ENCODE peak calls at places on chromosomes 4 and X, in seven cellular contexts. R, F, P, D, N, H and J are unnamed samples. For H3K36me3 and H3K4me1, the result is how much of the 10 kb centered on the place peaks cover.

GRCh38 chrX:43655961-43656494 is at the start of gene MAOA:
- DNase-seq in R (peak), F (peak), N (peak), H (peak), D (peak), P (peak), J (peak)

GRCh38 chr4:3399277-3400194 is 42.2 kb upstream of the HGFAC start:
- DNase-seq in D (no peak), N (no peak), H (no peak), P (no peak), R (no peak), F (peak), J (no peak)

GRCh38 chr4:27594917-27595316 is 734.3 kb downstream of the STIM2 start:
- DNase-seq in N (no peak), P (no peak), R (no peak), H (no peak), D (no peak), F (no peak), J (no peak)

GRCh38 chr4:123481034-123481433 is 84.4 kb downstream of the SPRY1 start:
- DNase-seq in N (no peak), D (no peak), P (no peak), R (peak), F (no peak), H (no peak), J (no peak)

GRCh38 chr4:174005422-174005821 is 278.0 kb downstream of the FBXO8 start:
- DNase-seq in H (no peak), R (peak), N (no peak), D (no peak), F (no peak), P (no peak), J (no peak)

GRCh38 chr4:100428051-100428450 is 89.8 kb downstream of the EMCN start:
- DNase-seq in R (peak), N (no peak), F (no peak), D (no peak), H (no peak), P (no peak), J (no peak)

GRCh38 chrX:2261838-2262678 is 238.7 kb downstream of the DHRSX start:
- DNase-seq in N (no peak), P (no peak), F (peak), R (no peak), H (no peak), D (no peak), J (no peak)

GRCh38 chr4:114399085-114399484 is 199.5 kb upstream of the UGT8 start:
- DNase-seq in N (no peak), D (no peak), P (no peak), R (no peak), H (no peak), F (no peak), J (no peak)

GRCh38 chrX:18545771-18546170 is 120.4 kb downstream of the CDKL5 start:
- DNase-seq in N (no peak), D (no peak), P (no peak), H (no peak), F (no peak), R (no peak), J (no peak)

GRCh38 chr4:147198411-147199051 is 252.9 kb upstream of the TTC29 start:
- DNase-seq in F (no peak), N (no peak), D (no peak), P (no peak), H (no peak), R (no peak), J (no peak)

GRCh38 chr4:86543560-86544312 is 50.4 kb upstream of the PTPN13 start:
- DNase-seq in N (no peak), F (no peak), P (no peak), R (peak), H (no peak), D (no peak), J (no peak)

GRCh38 chrX:132433001-132433400 is 55.8 kb downstream of the MBNL3 start:
- DNase-seq in N (no peak), F (no peak), H (no peak), P (no peak), D (no peak), R (no peak), J (no peak)

GRCh38 chr4:7677799-7678301 is 243.1 kb upstream of the PSAPL1 start:
- DNase-seq in H (peak), N (no peak), P (no peak), R (no peak), D (no peak), F (no peak), J (no peak)

GRCh38 chr4:139665690-139666529 is at the start of gene MGST2:
- DNase-seq in F (peak), P (peak), N (peak), D (peak), R (peak), H (peak), J (peak)

GRCh38 chr4:87502580-87503238 is 26.5 kb downstream of the SPARCL1 start:
- DNase-seq in P (no peak), N (no peak), F (no peak), R (peak), D (no peak), H (no peak), J (no peak)

GRCh38 chr4:88148560-88148959 is 9.9 kb downstream of the ABCG2 start:
- DNase-seq in F (no peak), P (no peak), H (no peak), N (no peak), D (no peak), R (peak), J (no peak)

GRCh38 chr4:74822603-74823002 is 28.3 kb upstream of the BTC start:
- DNase-seq in H (no peak), F (no peak), D (no peak), P (no peak), N (no peak), R (no peak), J (no peak)

GRCh38 chr4:68570122-68570507 is 6.0 kb downstream of the UGT2B17 start:
- DNase-seq in H (no peak), P (no peak), N (no peak), R (no peak), D (no peak), F (no peak), J (no peak)

GRCh38 chrX:71579990-71580380 is 1.7 kb downstream of the GCNA start:
- DNase-seq in N (no peak), H (no peak), F (no peak), P (no peak), D (no peak), R (no peak), J (no peak)

GRCh38 chrX:618761-619450 is 11.7 kb upstream of the SHOX start:
- DNase-seq in N (no peak), P (no peak), F (no peak), H (no peak), D (no peak), R (no peak), J (no peak)

GRCh38 chrX:619451-619811 is 11.2 kb upstream of the SHOX start:
- DNase-seq in H (no peak), P (no peak), F (no peak), R (no peak), N (no peak), D (no peak), J (no peak)

GRCh38 chrX:619812-620493 is 10.6 kb upstream of the SHOX start:
- DNase-seq in P (no peak), F (no peak), R (no peak), D (no peak), H (no peak), N (no peak), J (no peak)

GRCh38 chrX:617891-618290 is 12.7 kb upstream of the SHOX start:
- DNase-seq in H (no peak), N (no peak), F (no peak), D (no peak), R (no peak), P (no peak), J (no peak)

DNA sequence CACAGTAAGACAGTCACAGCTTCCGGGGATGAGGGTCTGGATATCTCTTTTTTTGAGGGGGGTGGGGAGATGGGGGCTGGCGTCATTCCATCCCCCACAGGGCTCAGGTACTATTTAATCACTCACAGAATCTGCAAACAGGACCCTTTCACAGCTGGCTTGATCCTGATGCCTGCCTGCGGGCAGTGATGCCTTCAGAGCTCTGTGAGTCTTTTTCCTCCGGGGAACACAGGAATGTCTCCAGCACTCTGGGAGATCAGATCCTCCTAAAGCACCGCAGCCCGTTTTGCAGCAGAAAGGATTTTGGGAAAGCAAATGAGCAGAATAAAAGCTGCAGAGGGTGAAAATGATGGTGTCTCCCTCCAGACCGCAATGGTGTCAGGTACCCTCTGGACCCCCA is 13.2 kb upstream of the SHOX start:
- DNase-seq in P (no peak), D (no peak), R (no peak), H (no peak), N (no peak), F (no peak), J (no peak)
- H3K36me3 ChIP-seq in P (under half), D (under half), R (under half), H (under half), N (under half), F (under half), J (under half)

GRCh38 chr4:62544428-62544827 is 1344.3 kb downstream of the ADGRL3 start:
- DNase-seq in F (no peak), N (no peak), D (no peak), P (no peak), H (no peak), R (peak), J (no peak)

GRCh38 chr4:62549601-62550000 is 1349.5 kb downstream of the ADGRL3 start:
- DNase-seq in N (no peak), P (no peak), D (no peak), F (no peak), H (no peak), R (no peak), J (no peak)

GRCh38 chr4:62550106-62550505 is 1350.0 kb downstream of the ADGRL3 start:
- DNase-seq in P (no peak), R (no peak), N (no peak), F (no peak), D (no peak), H (no peak), J (no peak)

GRCh38 chr4:62548108-62548524 is 1348.0 kb downstream of the ADGRL3 start:
- DNase-seq in P (peak), H (no peak), D (no peak), N (no peak), R (no peak), F (no peak), J (no peak)

GRCh38 chr4:62548765-62549164 is 1348.6 kb downstream of the ADGRL3 start:
- DNase-seq in F (no peak), H (no peak), P (no peak), N (no peak), D (no peak), R (no peak), J (no peak)
- H3K4me1 ChIP-seq in F (under half), H (under half), P (under half), N (under half), D (under half), R (under half), J (under half)

GRCh38 chr4:70908993-70909556 is 6.9 kb downstream of the MOB1B start:
- DNase-seq in N (no peak), F (no peak), H (no peak), R (no peak), D (no peak), P (no peak), J (no peak)
- H3K36me3 ChIP-seq in N (under half), F (under half), H (under half), R (under half), D (under half), P (under half), J (under half)

GRCh38 chr4:184446132-184446531 is 28.2 kb downstream of the IRF2 start:
- DNase-seq in H (no peak), F (no peak), P (no peak), R (no peak), D (no peak), N (no peak), J (no peak)
- H3K4me1 ChIP-seq in H (under half), F (half or more), P (under half), R (under half), D (half or more), N (under half), J (half or more)

DNA sequence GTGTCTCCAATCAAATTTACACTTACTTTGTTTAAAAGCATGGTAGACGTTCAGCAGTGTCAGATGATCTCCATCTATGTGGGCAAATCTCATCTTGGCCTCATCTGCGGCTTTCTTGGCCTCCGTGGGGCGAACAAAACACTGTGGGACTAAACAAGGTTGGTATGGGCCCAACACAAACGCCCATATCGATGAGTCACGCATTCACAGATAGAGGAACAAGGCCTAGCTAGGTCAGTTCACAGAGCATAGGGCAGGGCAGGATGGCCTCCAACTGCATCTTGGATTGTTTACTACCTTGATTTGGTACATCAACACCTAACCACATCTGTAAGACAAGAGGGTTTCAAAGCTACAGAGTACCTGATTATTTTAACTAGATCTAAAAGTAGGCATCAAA is 47.3 kb downstream of the DHX15 start:
- DNase-seq in H (no peak), P (no peak), F (no peak), R (no peak), D (peak), N (no peak), J (no peak)
- H3K36me3 ChIP-seq in H (under half), P (under half), F (under half), R (under half), D (half or more), N (under half), J (half or more)

GRCh38 chrX:154731881-154732280 is 19.0 kb downstream of the GAB3 start:
- DNase-seq in F (no peak), N (no peak), D (no peak), H (no peak), P (no peak), R (peak), J (no peak)

GRCh38 chrX:154729439-154729838 is 21.4 kb downstream of the GAB3 start:
- DNase-seq in N (no peak), D (no peak), F (no peak), R (peak), P (no peak), H (no peak), J (no peak)

GRCh38 chrX:154731203-154731602 is 19.7 kb downstream of the GAB3 start:
- DNase-seq in P (no peak), H (no peak), D (no peak), R (no peak), F (no peak), N (no peak), J (no peak)

GRCh38 chrX:154728791-154729190 is 22.1 kb downstream of the GAB3 start:
- DNase-seq in H (no peak), R (no peak), D (no peak), F (no peak), N (no peak), P (no peak), J (no peak)

GRCh38 chrX:154730271-154730883 is 20.5 kb downstream of the GAB3 start:
- DNase-seq in N (peak), P (no peak), D (no peak), R (peak), F (no peak), H (no peak), J (peak)
- H3K4me1 ChIP-seq in N (under half), P (under half), D (half or more), R (under half), F (half or more), H (under half), J (half or more)

GRCh38 chr4:186633844-186634243 is 78.5 kb upstream of the MTNR1A start:
- DNase-seq in R (no peak), H (no peak), N (no peak), F (no peak), P (no peak), D (no peak), J (no peak)
- H3K36me3 ChIP-seq in R (under half), H (under half), N (under half), F (under half), P (under half), D (under half), J (half or more)

GRCh38 chr4:97500423-97500822 is 642.9 kb downstream of the STPG2 start:
- DNase-seq in N (no peak), H (no peak), R (no peak), D (no peak), F (no peak), P (no peak), J (no peak)
- H3K4me1 ChIP-seq in N (under half), H (under half), R (under half), D (under half), F (under half), P (under half), J (under half)

GRCh38 chrX:139758250-139758649 is 50.3 kb upstream of the MCF2 start:
- DNase-seq in R (no peak), N (no peak), D (no peak), F (no peak), H (no peak), P (no peak), J (no peak)
- H3K36me3 ChIP-seq in R (under half), N (under half), D (under half), F (under half), H (under half), P (under half), J (under half)